ENCODE peak calls at places on chromosomes 4 and X, in five cellular contexts. O is uterus, W is suprapubic skin, Q is heart left ventricle, D is WERI-Rb-1. S is an unnamed sample.

GRCh38 chrX:147626605-147627004 is 285.1 kb upstream of the FMR1 start:
- DNase-seq in W (no peak), D (no peak), Q (no peak), O (no peak), S (no peak)

GRCh38 chrX:132631579-132632232 is 142.9 kb upstream of the MBNL3 start:
- DNase-seq in O (no peak), W (no peak), Q (no peak), D (no peak), S (no peak)

GRCh38 chrX:73765776-73766465 is 202.9 kb downstream of the CHIC1 start:
- DNase-seq in Q (no peak), W (no peak), O (no peak), D (no peak), S (no peak)

GRCh38 chrX:149948001-149948400 is 9.7 kb upstream of the EOLA2 start:
- DNase-seq in D (no peak), Q (no peak), O (no peak), W (no peak), S (no peak)

GRCh38 chr4:73707269-73707875 is 33.0 kb upstream of the CXCL8 start:
- DNase-seq in O (no peak), Q (no peak), W (no peak), D (no peak), S (no peak)

GRCh38 chrX:40423299-40423698 is 157.5 kb upstream of the ATP6AP2 start:
- DNase-seq in D (no peak), Q (no peak), W (no peak), O (no peak), S (no peak)

GRCh38 chrX:110182865-110183264 is 135.0 kb downstream of the AMMECR1 start:
- DNase-seq in W (no peak), Q (no peak), O (no peak), D (peak; percentile 68), S (no peak)

GRCh38 chr4:138235419-138235952 is 6.7 kb downstream of the SLC7A11 start:
- DNase-seq in W (no peak), O (no peak), Q (no peak), D (no peak), S (peak; percentile 93)

GRCh38 chrX:24498181-24498580 is 33.1 kb downstream of the PDK3 start:
- DNase-seq in W (no peak), Q (peak; percentile 26), D (peak; percentile 23), O (peak; percentile 26), S (no peak)

GRCh38 chrX:9475984-9476383 is 11.1 kb downstream of the TBL1X start:
- DNase-seq in O (no peak), Q (no peak), W (no peak), D (no peak), S (no peak)

GRCh38 chr4:110211007-110211769 is 12.8 kb upstream of the ELOVL6 start:
- DNase-seq in O (no peak), D (peak; percentile 36), Q (no peak), W (no peak), S (no peak)

GRCh38 chrX:107766470-107767140 is 9.0 kb downstream of the TSC22D3 start:
- DNase-seq in Q (peak; percentile 62), W (no peak), D (no peak), O (peak; percentile 71), S (no peak)

GRCh38 chr4:22573198-22573597 is 57.3 kb upstream of the ADGRA3 start:
- DNase-seq in O (peak; percentile 37), D (no peak), Q (peak; percentile 37), W (no peak), S (no peak)

GRCh38 chr4:40769266-40769665 is 19.5 kb downstream of the NSUN7 start:
- DNase-seq in Q (no peak), O (no peak), D (no peak), W (no peak), S (no peak)

GRCh38 chrX:130120321-130120731 is 10.0 kb upstream of the ELF4 start:
- DNase-seq in Q (peak; percentile 43), D (no peak), W (no peak), O (no peak), S (no peak)

GRCh38 chrX:118216086-118216485 is 99.5 kb upstream of the KLHL13 start:
- DNase-seq in W (no peak), Q (no peak), O (no peak), D (no peak), S (no peak)

GRCh38 chr4:144646523-144647094 is 653 bp downstream of the HHIP start:
- DNase-seq in D (peak; percentile 70), Q (no peak), W (no peak), O (peak; percentile 16), S (no peak)

GRCh38 chrX:43559643-43560042 is 96.5 kb upstream of the MAOA start:
- DNase-seq in Q (peak; percentile 24), O (peak; percentile 39), W (peak; percentile 55), D (peak; percentile 59), S (no peak)

GRCh38 chr4:47668810-47669408 is 169.0 kb downstream of the CORIN start:
- DNase-seq in D (peak; percentile 16), Q (no peak), O (no peak), W (no peak), S (no peak)

GRCh38 chrX:20059467-20060128 is 57.1 kb downstream of the MAP7D2 start:
- DNase-seq in W (no peak), Q (no peak), O (no peak), D (no peak), S (no peak)

GRCh38 chrX:153490217-153490616 is 4.6 kb upstream of the BGN start:
- DNase-seq in Q (no peak), D (no peak), W (no peak), O (no peak), S (no peak)

GRCh38 chr4:8198906-8199593 is at the start of gene SH3TC1:
- DNase-seq in W (peak; percentile 90), O (peak; percentile 68), Q (peak; percentile 94), D (peak; percentile 85), S (peak; percentile 34)

GRCh38 chr4:31727030-31727429 is 1006.9 kb downstream of the PCDH7 start:
- DNase-seq in Q (no peak), D (no peak), O (no peak), W (no peak), S (no peak)

GRCh38 chrX:7093305-7093704 is 54.2 kb upstream of the STS start:
- DNase-seq in Q (no peak), O (no peak), W (no peak), D (no peak), S (no peak)

GRCh38 chr4:185708348-185708747 is 103.6 kb downstream of the SORBS2 start:
- DNase-seq in Q (no peak), W (no peak), D (no peak), O (no peak), S (no peak)

GRCh38 chr4:139279723-139280620 is at the start of gene MGARP:
- DNase-seq in D (no peak), Q (peak; percentile 33), W (no peak), O (peak; percentile 54), S (no peak)

GRCh38 chrX:134599173-134599914 is 58.9 kb downstream of the PLAC1 start:
- DNase-seq in Q (no peak), O (peak; percentile 38), W (no peak), D (no peak), S (peak; percentile 32)

GRCh38 chr4:108626056-108626455 is 5.7 kb downstream of the RPL34 start:
- DNase-seq in O (no peak), W (no peak), Q (no peak), D (no peak), S (no peak)

GRCh38 chrX:17605676-17606075 is 131.6 kb upstream of the SCML1 start:
- DNase-seq in Q (no peak), D (no peak), O (no peak), W (no peak), S (no peak)

GRCh38 chr4:8612646-8613045 is 20.1 kb downstream of the CPZ start:
- DNase-seq in O (no peak), W (no peak), Q (peak; percentile 6), D (no peak), S (no peak)

GRCh38 chr4:98996056-98996941 is 778 bp downstream of the METAP1 start:
- DNase-seq in Q (no peak), D (peak; percentile 21), O (no peak), W (peak; percentile 67), S (no peak)

GRCh38 chrX:47247206-47247998 is 14.6 kb downstream of the USP11 start:
- DNase-seq in W (no peak), O (no peak), Q (no peak), D (no peak), S (no peak)

GRCh38 chr4:53015681-53016080 is 153.6 kb downstream of the RASL11B start:
- DNase-seq in O (peak; percentile 54), D (peak; percentile 11), Q (peak; percentile 36), W (no peak), S (no peak)

GRCh38 chr4:154124539-154125255 is 335.8 kb upstream of the SFRP2 start:
- DNase-seq in W (no peak), D (no peak), Q (no peak), O (no peak), S (peak; percentile 69)

GRCh38 chrX:120457766-120458180 is 11.3 kb downstream of the LAMP2 start:
- DNase-seq in W (no peak), D (no peak), O (no peak), Q (no peak), S (peak; percentile 71)

GRCh38 chrX:42119076-42119475 is 195.7 kb upstream of the CASK start:
- DNase-seq in W (no peak), D (no peak), Q (no peak), O (no peak), S (no peak)

GRCh38 chr4:82372874-82373815 is 646 bp downstream of the HNRNPD start:
- DNase-seq in W (peak; percentile 84), O (peak; percentile 71), Q (peak; percentile 73), D (peak; percentile 94), S (no peak)

GRCh38 chr4:69668680-69669079 is 15.6 kb upstream of the UGT2A1 start:
- DNase-seq in W (no peak), O (no peak), Q (no peak), D (no peak), S (no peak)

DNA sequence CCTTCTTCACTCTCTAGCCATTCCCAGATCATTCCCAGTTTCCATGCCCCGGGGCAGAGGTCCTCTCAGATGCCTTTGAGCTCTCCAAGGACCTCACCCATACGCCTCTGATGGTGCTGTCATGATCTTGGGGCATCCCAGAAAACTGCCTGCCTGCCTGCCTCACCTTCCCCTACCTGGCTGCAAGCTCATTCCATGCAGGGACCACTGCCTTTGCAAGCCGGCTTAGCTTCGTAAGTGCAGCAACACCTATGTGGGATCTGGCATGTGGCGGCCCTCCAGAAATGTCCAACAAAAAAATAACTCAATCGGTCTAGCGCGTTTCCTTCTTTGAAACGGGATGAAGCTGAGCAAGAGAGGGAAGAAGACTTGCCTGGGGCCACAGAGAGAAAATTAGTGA is 53.0 kb downstream of the C4orf50 start:
- DNase-seq in D (no peak), W (no peak), Q (no peak), O (no peak), S (no peak)
- H3K4me3 ChIP-seq in D (no peak overlapping the region), W (no peak overlapping the region), Q (no peak overlapping the region), O (no peak overlapping the region), S (no peak overlapping the region)

GRCh38 chr4:20431422-20432014 is 179.8 kb downstream of the SLIT2 start:
- DNase-seq in O (peak; percentile 37), D (no peak), W (no peak), Q (no peak), S (no peak)
- TF ChIP-seq CTCF in O (no peak), D (no peak), W (no peak), Q (no peak), S (no peak)

GRCh38 chr4:24517676-24518075 is 66.7 kb downstream of the DHX15 start:
- DNase-seq in D (no peak), Q (no peak), W (no peak), O (no peak), S (no peak)
- H3K36me3 ChIP-seq in D (peaks cover 46% of the 10 kb centered on the region), Q (peaks cover 6% of the 10 kb centered on the region), W (no peaks in the 10 kb centered on the region), O (no peaks in the 10 kb centered on the region), S (no peaks in the 10 kb centered on the region)

GRCh38 chrX:38641197-38641596 is 79.9 kb downstream of the TSPAN7 start:
- DNase-seq in D (no peak), O (no peak), W (no peak), Q (no peak), S (no peak)
- H3K4me3 ChIP-seq in D (no peak overlapping the region), O (no peak overlapping the region), W (no peak overlapping the region), Q (no peak overlapping the region), S (no peak overlapping the region)